ENCODE peak calls at places on chromosomes 11 and 22, in nine cellular contexts. One of them, this sample, is unnamed.

GRCh38 chr11:105609832-105610781 is at the start of gene GRIA4:
- DNase-seq in putamen: peak
- DNase-seq in mucosa of descending colon: peak
- DNase-seq in nephron progenitor cell: peak
- DNase-seq in HTR-8/SVneo: peak
- DNase-seq in naive B cell: no peak
- DNase-seq in prostate gland: no peak
- DNase-seq in stimulated activated CD4-positive, alpha-beta T cell treated with anti-CD3 and anti-CD28 coated beads, Interleukin-4, amount 100 ng/mL, for 48 hours: no peak
- DNase-seq in NCI-H774: peak
- DNase-seq in this sample: no peak

GRCh38 chr11:76824980-76825725 is 35.6 kb upstream of the ACER3 start:
- DNase-seq in putamen: no peak
- DNase-seq in mucosa of descending colon: no peak
- DNase-seq in nephron progenitor cell: no peak
- DNase-seq in HTR-8/SVneo: no peak
- DNase-seq in naive B cell: no peak
- DNase-seq in prostate gland: peak
- DNase-seq in stimulated activated CD4-positive, alpha-beta T cell treated with anti-CD3 and anti-CD28 coated beads, Interleukin-4, amount 100 ng/mL, for 48 hours: no peak
- DNase-seq in NCI-H774: no peak
- DNase-seq in this sample: no peak

GRCh38 chr22:24037851-24038765 is 27.0 kb downstream of the CABIN1 start:
- DNase-seq in putamen: no peak
- DNase-seq in mucosa of descending colon: no peak
- DNase-seq in nephron progenitor cell: no peak
- DNase-seq in HTR-8/SVneo: no peak
- DNase-seq in naive B cell: no peak
- DNase-seq in prostate gland: peak
- DNase-seq in stimulated activated CD4-positive, alpha-beta T cell treated with anti-CD3 and anti-CD28 coated beads, Interleukin-4, amount 100 ng/mL, for 48 hours: no peak
- DNase-seq in NCI-H774: no peak
- DNase-seq in this sample: peak

GRCh38 chr11:61718613-61719302 is 33.7 kb upstream of the MYRF start:
- DNase-seq in putamen: no peak
- DNase-seq in mucosa of descending colon: no peak
- DNase-seq in nephron progenitor cell: peak
- DNase-seq in HTR-8/SVneo: peak
- DNase-seq in naive B cell: no peak
- DNase-seq in prostate gland: no peak
- DNase-seq in stimulated activated CD4-positive, alpha-beta T cell treated with anti-CD3 and anti-CD28 coated beads, Interleukin-4, amount 100 ng/mL, for 48 hours: no peak
- DNase-seq in NCI-H774: no peak
- DNase-seq in this sample: peak

GRCh38 chr11:14308114-14308896 is 50.7 kb downstream of the RRAS2 start:
- DNase-seq in putamen: no peak
- DNase-seq in mucosa of descending colon: no peak
- DNase-seq in nephron progenitor cell: no peak
- DNase-seq in HTR-8/SVneo: peak
- DNase-seq in naive B cell: no peak
- DNase-seq in prostate gland: no peak
- DNase-seq in stimulated activated CD4-positive, alpha-beta T cell treated with anti-CD3 and anti-CD28 coated beads, Interleukin-4, amount 100 ng/mL, for 48 hours: no peak
- DNase-seq in NCI-H774: peak
- DNase-seq in this sample: no peak

GRCh38 chr11:8265681-8266241 is 2.1 kb upstream of the LMO1 start:
- DNase-seq in putamen: no peak
- DNase-seq in mucosa of descending colon: no peak
- DNase-seq in nephron progenitor cell: no peak
- DNase-seq in HTR-8/SVneo: no peak
- DNase-seq in naive B cell: no peak
- DNase-seq in prostate gland: no peak
- DNase-seq in stimulated activated CD4-positive, alpha-beta T cell treated with anti-CD3 and anti-CD28 coated beads, Interleukin-4, amount 100 ng/mL, for 48 hours: no peak
- DNase-seq in NCI-H774: no peak
- DNase-seq in this sample: no peak

GRCh38 chr11:10654211-10655150 is 39.1 kb downstream of the IRAG1 start:
- DNase-seq in putamen: no peak
- DNase-seq in mucosa of descending colon: no peak
- DNase-seq in nephron progenitor cell: no peak
- DNase-seq in HTR-8/SVneo: peak
- DNase-seq in naive B cell: peak
- DNase-seq in prostate gland: no peak
- DNase-seq in stimulated activated CD4-positive, alpha-beta T cell treated with anti-CD3 and anti-CD28 coated beads, Interleukin-4, amount 100 ng/mL, for 48 hours: no peak
- DNase-seq in NCI-H774: peak
- DNase-seq in this sample: no peak

GRCh38 chr22:21771631-21771976 is 36.0 kb upstream of the YPEL1 start:
- DNase-seq in putamen: no peak
- DNase-seq in mucosa of descending colon: no peak
- DNase-seq in nephron progenitor cell: no peak
- DNase-seq in HTR-8/SVneo: no peak
- DNase-seq in naive B cell: no peak
- DNase-seq in prostate gland: no peak
- DNase-seq in stimulated activated CD4-positive, alpha-beta T cell treated with anti-CD3 and anti-CD28 coated beads, Interleukin-4, amount 100 ng/mL, for 48 hours: no peak
- DNase-seq in NCI-H774: no peak
- DNase-seq in this sample: no peak

GRCh38 chr11:45110562-45110961 is 35.9 kb upstream of the PRDM11 start:
- DNase-seq in putamen: peak
- DNase-seq in mucosa of descending colon: no peak
- DNase-seq in nephron progenitor cell: peak
- DNase-seq in HTR-8/SVneo: peak
- DNase-seq in naive B cell: peak
- DNase-seq in prostate gland: peak
- DNase-seq in stimulated activated CD4-positive, alpha-beta T cell treated with anti-CD3 and anti-CD28 coated beads, Interleukin-4, amount 100 ng/mL, for 48 hours: no peak
- DNase-seq in NCI-H774: peak
- DNase-seq in this sample: peak

GRCh38 chr11:96122601-96123044 is 198.7 kb upstream of the MTMR2 start:
- DNase-seq in putamen: no peak
- DNase-seq in mucosa of descending colon: no peak
- DNase-seq in nephron progenitor cell: no peak
- DNase-seq in HTR-8/SVneo: peak
- DNase-seq in naive B cell: no peak
- DNase-seq in prostate gland: peak
- DNase-seq in stimulated activated CD4-positive, alpha-beta T cell treated with anti-CD3 and anti-CD28 coated beads, Interleukin-4, amount 100 ng/mL, for 48 hours: no peak
- DNase-seq in NCI-H774: no peak
- DNase-seq in this sample: no peak

This sample was measured in thyroid gland.